ENCODE peak calls at places on chromosomes 1 and 21, in four cellular contexts. K is psoas muscle, J is adipocyte, Y is GM23338. N is an unnamed sample. For H3K36me3 and H3K4me1, the result is how much of the 10 kb centered on the place peaks cover.

GRCh38 chr1:6502000-6502891 is 10.8 kb upstream of the PLEKHG5 start:
- DNase-seq in K (peak), J (peak), Y (no peak), N (no peak)

GRCh38 chr1:244680667-244681066 is 27.7 kb downstream of the DESI2 start:
- DNase-seq in K (no peak), J (peak), Y (no peak), N (no peak)

GRCh38 chr1:239268941-239269340 is 117.4 kb upstream of the CHRM3 start:
- DNase-seq in K (no peak), J (no peak), Y (no peak), N (no peak)

GRCh38 chr1:165895451-165895871 is 68.0 kb downstream of the UCK2 start:
- DNase-seq in K (no peak), J (peak), Y (no peak), N (no peak)

GRCh38 chr1:23473037-23473800 is 10.8 kb downstream of the ASAP3 start:
- DNase-seq in K (no peak), J (peak), Y (no peak), N (no peak)

GRCh38 chr21:33155457-33155856 is 74.3 kb upstream of the IFNAR2 start:
- DNase-seq in K (no peak), J (no peak), Y (no peak), N (no peak)

GRCh38 chr1:155466617-155466972 is 96.0 kb downstream of the ASH1L start:
- DNase-seq in K (no peak), J (no peak), Y (no peak), N (no peak)

GRCh38 chr1:93710949-93711591 is 29.4 kb upstream of the BCAR3 start:
- DNase-seq in K (no peak), J (no peak), Y (no peak), N (no peak)

GRCh38 chr1:207327994-207328393 is 6.5 kb downstream of the CD55 start:
- DNase-seq in K (no peak), J (peak), Y (no peak), N (no peak)

GRCh38 chr1:98385691-98386090 is 275.8 kb upstream of the SNX7 start:
- DNase-seq in K (no peak), J (no peak), Y (no peak), N (no peak)

GRCh38 chr1:100627018-100627716 is 89.2 kb downstream of the GPR88 start:
- DNase-seq in K (no peak), J (peak), Y (no peak), N (no peak)

GRCh38 chr1:218347713-218348627 is 2.8 kb downstream of the TGFB2 start:
- DNase-seq in K (no peak), J (peak), Y (peak), N (no peak)

GRCh38 chr1:108691128-108691885 is 803 bp upstream of the PRPF38B start:
- DNase-seq in K (no peak), J (peak), Y (no peak), N (no peak)

GRCh38 chr21:41825216-41825615 is 53.9 kb downstream of the PRDM15 start:
- DNase-seq in K (no peak), J (no peak), Y (no peak), N (no peak)

GRCh38 chr1:12851779-12852178 is 3.3 kb upstream of the HNRNPCL1 start:
- DNase-seq in K (no peak), J (no peak), Y (no peak), N (no peak)

GRCh38 chr1:156704166-156704711 is 1.1 kb downstream of the CRABP2 start:
- DNase-seq in K (no peak), J (no peak), Y (no peak), N (no peak)

GRCh38 chr1:26160527-26161407 is 1.9 kb downstream of the FAM110D start:
- DNase-seq in K (no peak), J (no peak), Y (peak), N (peak)

GRCh38 chr1:213987876-213988638 is at the start of gene PROX1:
- DNase-seq in K (peak), J (peak), Y (peak), N (peak)

GRCh38 chr1:240768979-240769378 is 157.0 kb upstream of the GREM2 start:
- DNase-seq in K (no peak), J (no peak), Y (peak), N (no peak)

GRCh38 chr1:245278846-245279245 is 124.1 kb downstream of the KIF26B start:
- DNase-seq in K (no peak), J (no peak), Y (no peak), N (no peak)

GRCh38 chr1:99788896-99789295 is 22.5 kb upstream of the FRRS1 start:
- DNase-seq in K (no peak), J (no peak), Y (no peak), N (no peak)

GRCh38 chr1:38872401-38873026 is 634 bp downstream of the MYCBP start:
- DNase-seq in K (peak), J (peak), Y (peak), N (no peak)

GRCh38 chr1:217965156-217965786 is 319.8 kb upstream of the RRP15 start:
- DNase-seq in K (no peak), J (no peak), Y (no peak), N (no peak)

GRCh38 chr21:32930673-32931072 is 95.1 kb upstream of the OLIG2 start:
- DNase-seq in K (no peak), J (no peak), Y (no peak), N (no peak)

GRCh38 chr1:240619901-240620621 is 8.1 kb upstream of the GREM2 start:
- DNase-seq in K (no peak), J (no peak), Y (no peak), N (no peak)

GRCh38 chr1:93620841-93621210 is 60.8 kb downstream of the BCAR3 start:
- DNase-seq in K (no peak), J (no peak), Y (peak), N (peak)

GRCh38 chr21:35635994-35636393 is 424.3 kb downstream of the SETD4 start:
- DNase-seq in K (no peak), J (no peak), Y (no peak), N (no peak)

GRCh38 chr1:57963545-57963944 is 539.7 kb upstream of the DAB1 start:
- DNase-seq in K (no peak), J (no peak), Y (no peak), N (no peak)

GRCh38 chr1:5423109-5423508 is 569.1 kb downstream of the NPHP4 start:
- DNase-seq in K (no peak), J (no peak), Y (no peak), N (no peak)

GRCh38 chr21:26710155-26710554 is 135.1 kb downstream of the ADAMTS1 start:
- DNase-seq in K (no peak), J (no peak), Y (peak), N (no peak)

GRCh38 chr1:236754525-236755210 is 40.4 kb upstream of the MTR start:
- DNase-seq in K (no peak), J (no peak), Y (no peak), N (no peak)
- H3K36me3 ChIP-seq in K (under half), J (under half), Y (under half), N (under half)

GRCh38 chr1:90854559-90854958 is 137.5 kb upstream of the BARHL2 start:
- DNase-seq in K (no peak), J (no peak), Y (no peak), N (no peak)

GRCh38 chr1:90851711-90852050 is 134.6 kb upstream of the BARHL2 start:
- DNase-seq in K (no peak), J (no peak), Y (no peak), N (no peak)

GRCh38 chr1:90850925-90851710 is 134.0 kb upstream of the BARHL2 start:
- DNase-seq in K (peak), J (peak), Y (peak), N (peak)

GRCh38 chr1:90850181-90850924 is 133.3 kb upstream of the BARHL2 start:
- DNase-seq in K (peak), J (peak), Y (peak), N (no peak)
- H3K4me3 ChIP-seq in K (peak), J (peak), Y (peak), N (peak)

DNA sequence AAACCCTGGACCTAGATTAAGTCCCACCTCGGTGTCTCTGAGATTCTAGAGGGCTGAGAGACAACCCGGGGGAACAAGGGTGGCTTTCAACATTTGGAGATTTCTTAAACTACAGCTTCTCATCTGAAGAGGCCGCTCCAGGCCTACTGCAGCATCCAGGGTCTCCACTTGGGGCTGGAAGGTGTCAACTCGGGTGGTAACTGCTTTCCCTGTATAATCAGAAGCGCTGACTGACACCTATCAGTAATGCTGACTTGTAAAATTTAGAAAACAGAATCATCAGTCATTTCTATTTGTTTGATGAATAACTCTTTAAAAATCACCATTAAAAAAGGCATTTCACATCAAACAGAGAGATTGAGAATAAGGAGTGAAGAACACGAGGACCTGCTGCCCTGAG is 226.0 kb downstream of the PBX1 start:
- DNase-seq in K (no peak), J (no peak), Y (no peak), N (no peak)
- H3K4me1 ChIP-seq in K (half or more), J (half or more), Y (under half), N (under half)

DNA sequence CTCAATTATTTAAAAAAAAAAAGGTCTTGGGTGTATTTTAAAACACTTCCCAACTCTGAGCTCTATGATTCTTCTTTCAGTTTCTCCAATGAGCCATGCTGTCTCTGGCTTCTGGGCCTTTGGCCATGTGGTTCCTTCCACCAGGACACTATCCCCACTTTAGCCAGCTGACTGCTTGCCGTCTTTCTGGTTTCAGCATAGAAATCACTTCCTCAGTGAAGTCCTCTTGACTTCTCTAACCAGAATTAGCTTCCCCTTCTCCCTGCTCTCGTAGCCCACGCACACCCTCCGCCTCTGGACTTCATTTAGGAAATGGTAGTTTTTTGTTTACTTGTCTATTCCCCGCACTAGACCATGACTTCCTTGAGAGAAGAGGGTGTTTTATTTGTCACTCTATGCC is 1.1 kb upstream of the DIO1 start:
- DNase-seq in K (no peak), J (no peak), Y (no peak), N (no peak)
- H3K36me3 ChIP-seq in K (under half), J (under half), Y (under half), N (under half)

DNA sequence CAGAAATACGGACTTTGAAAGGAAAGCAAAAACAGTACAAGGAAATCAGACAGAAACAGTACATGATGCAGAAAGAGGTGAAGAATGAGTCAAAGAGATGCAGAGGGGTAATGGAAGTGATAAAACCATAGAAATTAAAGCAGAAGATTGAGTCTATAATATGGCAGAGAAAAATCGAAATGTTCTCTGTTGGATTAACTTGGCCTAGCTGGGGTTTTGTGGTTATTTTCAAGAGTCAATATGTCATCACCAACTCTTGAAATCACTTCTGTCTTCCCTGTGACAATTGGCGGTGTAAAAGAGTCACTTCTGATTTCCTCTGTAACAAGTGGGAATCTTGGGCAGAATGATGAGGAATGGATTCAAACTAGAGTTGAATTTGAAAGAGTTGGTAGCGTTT is 7.4 kb downstream of the YTHDF2 start:
- DNase-seq in K (no peak), J (no peak), Y (no peak), N (no peak)
- H3K4me3 ChIP-seq in K (peak), J (peak), Y (peak), N (no peak)

GRCh38 chr1:64043976-64044375 is 159.4 kb upstream of the UBE2U start:
- DNase-seq in K (no peak), J (peak), Y (no peak), N (no peak)

GRCh38 chr1:64041366-64042131 is 161.9 kb upstream of the UBE2U start:
- DNase-seq in K (no peak), J (no peak), Y (no peak), N (no peak)

GRCh38 chr1:64038965-64039926 is 164.2 kb upstream of the UBE2U start:
- DNase-seq in K (peak), J (peak), Y (peak), N (no peak)

GRCh38 chr1:64043328-64043727 is 160.1 kb upstream of the UBE2U start:
- DNase-seq in K (no peak), J (peak), Y (no peak), N (no peak)

GRCh38 chr1:64042331-64043100 is 160.9 kb upstream of the UBE2U start:
- DNase-seq in K (no peak), J (peak), Y (no peak), N (no peak)
- H3K4me1 ChIP-seq in K (under half), J (half or more), Y (under half), N (under half)

DNA sequence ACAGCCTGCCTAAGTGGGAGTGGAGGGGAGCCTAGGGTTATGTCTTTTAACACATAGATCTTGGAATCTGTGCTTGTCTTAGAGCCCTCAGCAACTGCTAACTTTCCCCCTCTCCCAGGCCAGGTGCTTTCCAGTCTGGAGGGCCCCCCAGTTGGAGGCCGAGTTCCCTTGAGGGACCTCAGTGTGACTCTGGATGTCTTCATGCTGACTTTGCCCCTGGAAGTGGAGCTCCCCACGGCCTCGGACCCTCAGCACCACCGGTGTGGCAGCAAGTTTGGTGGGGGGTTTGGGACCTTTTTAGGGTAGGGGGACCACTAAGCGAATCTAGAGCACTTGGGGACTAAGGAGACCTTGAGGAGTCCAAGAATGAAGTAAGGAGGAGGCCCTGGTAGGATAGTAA is 22.9 kb downstream of the HYI start:
- DNase-seq in K (no peak), J (no peak), Y (no peak), N (no peak)
- H3K36me3 ChIP-seq in K (under half), J (half or more), Y (under half), N (half or more)

GRCh38 chr1:161427733-161428516 is 60.2 kb upstream of the CFAP126 start:
- DNase-seq in K (no peak), J (peak), Y (peak), N (no peak)
- H3K4me3 ChIP-seq in K (no peak), J (no peak), Y (peak), N (no peak)

GRCh38 chr1:43042773-43043470 is 84.3 kb upstream of the SLC2A1 start:
- DNase-seq in K (no peak), J (no peak), Y (no peak), N (no peak)

GRCh38 chr1:43047135-43047534 is 88.5 kb upstream of the SLC2A1 start:
- DNase-seq in K (no peak), J (no peak), Y (no peak), N (no peak)

GRCh38 chr1:43043695-43044094 is 85.0 kb upstream of the SLC2A1 start:
- DNase-seq in K (no peak), J (no peak), Y (no peak), N (no peak)

GRCh38 chr1:43048601-43049011 is 89.9 kb upstream of the SLC2A1 start:
- DNase-seq in K (no peak), J (no peak), Y (no peak), N (no peak)

GRCh38 chr1:43044572-43045361 is 86.1 kb upstream of the SLC2A1 start:
- DNase-seq in K (no peak), J (no peak), Y (no peak), N (no peak)
- H3K4me1 ChIP-seq in K (under half), J (under half), Y (under half), N (under half)

DNA sequence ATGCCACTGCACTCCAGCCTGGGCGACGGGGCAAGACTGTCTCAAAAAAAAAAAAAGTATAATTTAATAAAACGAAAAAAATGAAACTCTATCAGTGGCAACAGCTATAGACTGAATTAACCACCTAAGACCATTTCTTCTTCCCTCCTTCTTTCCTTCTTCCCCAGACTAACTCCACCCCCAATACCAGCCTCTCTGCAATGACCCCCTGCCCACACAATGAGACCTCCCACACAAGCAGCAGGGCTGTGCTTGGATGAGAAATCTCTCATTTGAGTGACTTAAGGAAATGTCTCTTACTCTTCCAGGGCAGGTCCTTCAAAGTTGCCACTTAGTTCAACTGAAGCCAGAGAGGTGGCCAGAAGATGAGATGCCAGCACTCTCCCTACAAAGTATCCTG is 94.5 kb upstream of the SYT6 start:
- DNase-seq in K (no peak), J (no peak), Y (no peak), N (no peak)
- H3K36me3 ChIP-seq in K (under half), J (under half), Y (under half), N (under half)

N was measured in right lobe of liver.